ENCODE peak calls at places on chromosomes 16 and 17, in eight cellular contexts. D, A, F, U, C, E, Z and N are unnamed samples. For H3K4me1, the result is how much of the 10 kb centered on the place peaks cover.

GRCh38 chr17:37532751-37533150 is 43.1 kb downstream of the DUSP14 start:
- DNase-seq in U (no peak), Z (no peak), E (no peak), C (no peak), A (no peak), F (no peak), D (no peak), N (no peak)

GRCh38 chr17:75843577-75844529 is at the start of gene UNC13D:
- DNase-seq in D (no peak), C (peak), A (no peak), U (no peak), Z (peak), E (peak), F (no peak), N (peak)

GRCh38 chr17:19361326-19361725 is 1.2 kb downstream of the B9D1 start:
- DNase-seq in E (no peak), A (no peak), C (no peak), U (peak), Z (no peak), D (no peak), F (peak), N (peak)

GRCh38 chr17:64413505-64413904 is 22.8 kb upstream of the PECAM1 start:
- DNase-seq in A (no peak), F (no peak), Z (no peak), U (no peak), E (no peak), D (no peak), C (no peak), N (no peak)

GRCh38 chr16:66443269-66443652 is 16.2 kb downstream of the BEAN1 start:
- DNase-seq in F (no peak), A (no peak), U (no peak), C (no peak), E (no peak), Z (no peak), D (no peak), N (no peak)

GRCh38 chr16:88881090-88881580 is 14.7 kb upstream of the PABPN1L start:
- DNase-seq in U (no peak), D (no peak), F (no peak), Z (no peak), E (no peak), C (no peak), A (peak), N (no peak)

GRCh38 chr16:81265052-81265451 is 26.6 kb downstream of the BCO1 start:
- DNase-seq in A (no peak), Z (no peak), D (no peak), F (no peak), E (no peak), C (no peak), U (no peak), N (no peak)

GRCh38 chr16:84115919-84116719 is 623 bp downstream of the MBTPS1 start:
- DNase-seq in E (peak), Z (peak), D (no peak), F (peak), A (peak), C (no peak), U (no peak), N (peak)

GRCh38 chr17:32854177-32854576 is 22.7 kb downstream of the MYO1D start:
- DNase-seq in E (no peak), U (no peak), Z (no peak), F (no peak), C (no peak), A (no peak), D (no peak), N (no peak)

GRCh38 chr17:57294629-57295501 is 38.5 kb downstream of the MSI2 start:
- DNase-seq in A (no peak), U (no peak), Z (no peak), E (no peak), D (no peak), C (peak), F (no peak), N (peak)

GRCh38 chr16:12639044-12639443 is 164.6 kb downstream of the CPPED1 start:
- DNase-seq in U (no peak), Z (no peak), D (no peak), C (no peak), A (no peak), E (no peak), F (no peak), N (no peak)

GRCh38 chr17:15232517-15232915 is 32.6 kb downstream of the PMP22 start:
- DNase-seq in F (no peak), U (no peak), D (no peak), Z (no peak), A (no peak), E (no peak), C (no peak), N (no peak)

GRCh38 chr17:80446645-80447405 is 29.6 kb downstream of the NPTX1 start:
- DNase-seq in C (no peak), U (no peak), E (no peak), A (no peak), D (no peak), Z (no peak), F (no peak), N (peak)

GRCh38 chr16:70646260-70647241 is at the start of gene IL34:
- DNase-seq in F (peak), E (no peak), A (no peak), U (peak), D (no peak), C (peak), Z (no peak), N (peak)

DNA sequence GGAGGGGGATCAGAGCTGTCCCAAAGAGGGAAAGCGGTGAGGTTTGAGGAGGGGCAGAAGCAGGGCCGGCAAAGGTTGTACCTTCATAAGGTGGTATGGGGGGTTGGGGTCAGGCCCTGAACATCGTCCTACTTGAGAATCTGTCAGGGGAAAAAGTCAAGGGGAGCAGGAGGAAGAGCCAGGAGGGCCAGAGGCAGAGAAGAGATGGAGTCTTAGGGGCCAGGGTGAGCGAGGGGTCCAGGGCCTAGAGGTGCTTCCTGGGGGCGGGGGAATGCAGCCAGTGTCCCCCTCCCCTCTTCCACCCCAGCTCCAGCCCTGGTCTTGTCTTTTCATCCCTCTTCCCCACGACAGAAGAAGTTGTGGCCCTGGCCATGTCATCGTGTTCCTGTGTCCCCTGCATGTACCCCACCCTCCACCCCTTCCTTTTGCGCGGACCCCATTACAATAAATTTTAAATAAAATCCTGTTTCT is 1.3 kb upstream of the PRRT2 start:
- DNase-seq in D (peak), U (no peak), F (no peak), A (no peak), Z (no peak), E (no peak), C (no peak), N (no peak)
- H3K4me1 ChIP-seq in D (half or more), U (under half), F (under half), A (under half), Z (half or more), E (half or more), C (under half), N (half or more)

DNA sequence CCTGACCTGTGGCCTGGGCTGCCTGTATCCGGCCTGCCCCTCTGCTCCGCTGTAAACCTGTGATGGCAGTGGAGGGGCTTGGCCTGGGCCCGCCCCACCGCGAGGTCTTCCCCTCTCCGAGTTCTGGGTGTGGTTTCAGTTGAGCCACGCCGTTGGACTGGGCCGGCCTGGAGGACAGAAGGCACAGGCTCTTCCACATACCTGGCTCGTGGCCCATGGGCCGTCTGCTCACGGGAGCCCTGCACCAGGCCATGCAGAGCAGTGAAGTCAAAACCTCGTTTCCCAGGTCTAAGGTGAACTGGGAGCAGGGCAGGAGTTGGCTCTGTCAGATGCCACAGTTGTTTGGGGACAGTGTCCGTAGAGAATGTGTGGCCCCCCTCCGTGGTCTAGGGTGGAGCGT is 5.6 kb upstream of the RNPS1 start:
- DNase-seq in D (no peak), C (no peak), U (no peak), E (no peak), F (no peak), A (no peak), Z (no peak), N (no peak)
- H3K4me1 ChIP-seq in D (under half), C (under half), U (under half), E (under half), F (under half), A (under half), Z (under half), N (under half)

DNA sequence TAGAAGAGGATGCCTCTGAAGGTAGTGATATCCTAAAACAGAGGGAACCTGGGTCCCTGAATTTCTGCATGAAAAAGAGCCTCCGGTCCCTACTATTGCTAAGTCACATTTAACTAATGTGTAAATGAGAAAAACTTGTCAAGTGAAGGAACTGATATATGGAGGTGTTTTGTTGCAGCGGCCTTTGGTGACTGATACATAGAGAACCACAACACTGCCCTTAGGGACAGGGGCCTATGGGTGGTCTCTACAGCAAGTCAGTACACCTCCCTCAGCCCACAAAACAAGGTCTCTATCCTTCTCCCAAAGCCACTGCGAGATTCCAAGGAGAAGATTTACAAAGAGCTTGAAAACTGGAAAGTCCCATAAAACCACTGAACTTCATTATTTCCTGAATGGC is 275.3 kb downstream of the SOX9 start:
- DNase-seq in Z (no peak), U (no peak), D (no peak), A (no peak), E (no peak), C (no peak), F (no peak), N (no peak)
- H3K4me1 ChIP-seq in Z (under half), U (under half), D (under half), A (under half), E (under half), C (under half), F (under half), N (under half)

GRCh38 chr17:17648762-17649161 is 32.5 kb upstream of the RAI1 start:
- DNase-seq in Z (no peak), E (no peak), C (no peak), D (no peak), U (no peak), F (no peak), A (no peak), N (no peak)

GRCh38 chr17:17650959-17651358 is 30.3 kb upstream of the RAI1 start:
- DNase-seq in D (no peak), U (no peak), C (no peak), F (no peak), Z (no peak), A (no peak), E (no peak), N (no peak)

GRCh38 chr17:17641621-17642409 is 39.4 kb upstream of the RAI1 start:
- DNase-seq in E (peak), C (peak), F (peak), D (peak), U (peak), A (peak), Z (peak), N (peak)

GRCh38 chr17:17647521-17648178 is 33.6 kb upstream of the RAI1 start:
- DNase-seq in D (no peak), Z (no peak), U (no peak), C (no peak), F (no peak), A (no peak), E (no peak), N (no peak)

DNA sequence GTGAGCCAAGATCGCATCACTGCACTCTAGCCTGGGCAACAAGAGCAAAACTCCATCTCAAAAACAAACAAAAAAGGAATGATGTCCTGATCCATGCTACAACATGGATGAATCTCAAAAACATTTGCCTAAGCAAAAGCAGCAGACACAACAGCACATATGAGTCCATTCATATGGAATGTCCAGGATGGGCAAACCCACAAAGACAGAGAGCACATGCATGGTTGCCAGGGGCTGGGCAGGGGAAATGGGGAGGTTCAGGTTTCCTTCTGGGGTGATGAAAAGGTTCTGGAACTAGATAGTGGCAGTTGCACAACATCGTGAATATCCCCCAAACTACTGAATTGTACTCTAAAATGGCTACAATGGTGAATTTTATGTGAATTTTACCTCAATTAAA is 35.3 kb upstream of the RAI1 start:
- DNase-seq in F (no peak), U (no peak), A (no peak), Z (no peak), C (no peak), D (no peak), E (no peak), N (no peak)
- H3K4me1 ChIP-seq in F (under half), U (under half), A (under half), Z (under half), C (under half), D (under half), E (under half), N (under half)